ENCODE peak calls at places on chromosomes 12 and 14, in five cellular contexts. R is ACHN; A is central memory CD4-positive, alpha-beta T cell; I is MCF 10A; S is effector CD4-positive, alpha-beta T cell. L is an unnamed sample.

GRCh38 chr14:103633391-103633790 is 4.4 kb downstream of the KLC1 start:
- DNase-seq in R (no peak), A (no peak), I (no peak), S (no peak), L (no peak)

GRCh38 chr12:93315385-93315906 is 62.3 kb upstream of the NUDT4 start:
- DNase-seq in R (no peak), A (no peak), I (no peak), S (no peak), L (no peak)

GRCh38 chr12:2648406-2648805 is 146.4 kb upstream of the FKBP4 start:
- DNase-seq in R (no peak), A (no peak), I (no peak), S (no peak), L (no peak)

GRCh38 chr14:96581026-96581425 is 78.8 kb downstream of the PAPOLA start:
- DNase-seq in R (no peak), A (no peak), I (no peak), S (no peak), L (no peak)

GRCh38 chr12:52014567-52015392 is 8.0 kb downstream of the TAMALIN start:
- DNase-seq in R (no peak), A (no peak), I (no peak), S (no peak), L (no peak)

GRCh38 chr12:74382994-74383393 is 154.6 kb upstream of the ATXN7L3B start:
- DNase-seq in R (no peak), A (no peak), I (no peak), S (no peak), L (no peak)

GRCh38 chr12:56839489-56840442 is 76.6 kb downstream of the HSD17B6 start:
- DNase-seq in R (peak; percentile 69), A (no peak), I (peak; percentile 71), S (no peak), L (peak; percentile 67)

GRCh38 chr14:22668417-22668816 is 24.3 kb upstream of the OR6J1 start:
- DNase-seq in R (no peak), A (no peak), I (no peak), S (no peak), L (no peak)

GRCh38 chr14:50308363-50308762 is 3.7 kb downstream of the L2HGDH start:
- DNase-seq in R (no peak), A (no peak), I (no peak), S (no peak), L (no peak)

GRCh38 chr14:34604990-34605389 is 25.0 kb downstream of the SNX6 start:
- DNase-seq in R (no peak), A (no peak), I (peak; percentile 13), S (no peak), L (no peak)

GRCh38 chr12:53591301-53592206 is 34.6 kb downstream of the ATF7 start:
- DNase-seq in R (no peak), A (no peak), I (no peak), S (no peak), L (no peak)

GRCh38 chr12:79329933-79330332 is 360.8 kb downstream of the PAWR start:
- DNase-seq in R (no peak), A (no peak), I (no peak), S (no peak), L (no peak)

GRCh38 chr12:121391619-121392324 is 8.1 kb upstream of the RNF34 start:
- DNase-seq in R (no peak), A (peak; percentile 32), I (no peak), S (no peak), L (peak; percentile 63)

GRCh38 chr12:2057793-2058408 is 5.1 kb downstream of the CACNA1C start:
- DNase-seq in R (no peak), A (no peak), I (no peak), S (no peak), L (no peak)

GRCh38 chr12:71636704-71637115 is 26.9 kb downstream of the ZFC3H1 start:
- DNase-seq in R (peak; percentile 89), A (peak; percentile 45), I (peak; percentile 70), S (peak; percentile 17), L (no peak)

GRCh38 chr14:36356862-36357261 is 36.4 kb upstream of the MBIP start:
- DNase-seq in R (no peak), A (no peak), I (no peak), S (no peak), L (no peak)

GRCh38 chr14:73428354-73428824 is 30.0 kb downstream of the NUMB start:
- DNase-seq in R (peak; percentile 46), A (no peak), I (no peak), S (no peak), L (no peak)

GRCh38 chr12:113241191-113242017 is 20.1 kb downstream of the TPCN1 start:
- DNase-seq in R (peak; percentile 98), A (no peak), I (peak; percentile 92), S (no peak), L (no peak)

GRCh38 chr12:68508536-68509050 is 102.1 kb upstream of the RAP1B start:
- DNase-seq in R (no peak), A (no peak), I (no peak), S (no peak), L (no peak)

GRCh38 chr12:97308576-97309198 is 153.9 kb upstream of the RMST start:
- DNase-seq in R (peak; percentile 66), A (peak; percentile 43), I (peak; percentile 57), S (peak; percentile 20), L (no peak)

GRCh38 chr12:66288121-66288520 is 14.2 kb upstream of the HELB start:
- DNase-seq in R (no peak), A (peak; percentile 91), I (no peak), S (peak; percentile 51), L (no peak)

GRCh38 chr12:51473947-51474346 is 49.3 kb downstream of the SLC4A8 start:
- DNase-seq in R (no peak), A (no peak), I (no peak), S (no peak), L (no peak)

GRCh38 chr14:81343701-81344100 is 56.4 kb downstream of the STON2 start:
- DNase-seq in R (no peak), A (no peak), I (no peak), S (no peak), L (no peak)

GRCh38 chr14:51444381-51445000 is 204.4 kb downstream of the TMX1 start:
- DNase-seq in R (no peak), A (no peak), I (no peak), S (no peak), L (no peak)

GRCh38 chr14:104771918-104772706 is 19.2 kb downstream of the SIVA1 start:
- DNase-seq in R (no peak), A (no peak), I (no peak), S (no peak), L (peak; percentile 45)

GRCh38 chr12:79725987-79726386 is 35.2 kb upstream of the PAWR start:
- DNase-seq in R (no peak), A (no peak), I (peak; percentile 75), S (no peak), L (no peak)

GRCh38 chr12:124230117-124230757 is 64.7 kb upstream of the RFLNA start:
- DNase-seq in R (no peak), A (no peak), I (no peak), S (no peak), L (no peak)

GRCh38 chr12:45660330-45660729 is 69.2 kb upstream of the ARID2 start:
- DNase-seq in R (peak; percentile 79), A (no peak), I (peak; percentile 83), S (no peak), L (no peak)

GRCh38 chr12:31324116-31324844 is 1.7 kb downstream of the SINHCAF start:
- DNase-seq in R (peak; percentile 92), A (peak; percentile 90), I (peak; percentile 81), S (peak; percentile 75), L (peak; percentile 82)

GRCh38 chr12:89947437-89948265 is 239.0 kb upstream of the ATP2B1 start:
- DNase-seq in R (peak; percentile 80), A (no peak), I (peak; percentile 84), S (no peak), L (no peak)

GRCh38 chr12:64655141-64655540 is 44.8 kb downstream of the RASSF3 start:
- DNase-seq in R (no peak), A (no peak), I (no peak), S (no peak), L (no peak)

GRCh38 chr12:7460375-7461259 is 16.7 kb upstream of the CD163L1 start:
- DNase-seq in R (peak; percentile 55), A (peak; percentile 29), I (peak; percentile 69), S (no peak), L (no peak)

GRCh38 chr12:46217686-46218508 is 50.9 kb downstream of the SLC38A1 start:
- DNase-seq in R (no peak), A (peak; percentile 82), I (no peak), S (peak; percentile 52), L (no peak)

GRCh38 chr14:86055512-86055911 is 525.6 kb downstream of the FLRT2 start:
- DNase-seq in R (no peak), A (no peak), I (peak; percentile 18), S (no peak), L (no peak)

GRCh38 chr12:10361084-10361483 is 28.8 kb downstream of the KLRK1 start:
- DNase-seq in R (peak; percentile 20), A (no peak), I (peak; percentile 61), S (no peak), L (no peak)